ENCODE peak calls at places on chromosomes 16 and 17, in seven cellular contexts. S, Z, T, C, X, Y and H are unnamed samples. For H3K4me1, the result is how much of the 10 kb centered on the place peaks cover.

GRCh38 chr17:36792849-36793248 is 144.4 kb upstream of the LHX1 start:
- DNase-seq in X (no peak), Z (no peak), C (no peak), T (no peak), S (no peak), Y (no peak), H (no peak)

GRCh38 chr17:10226930-10227695 is 28.7 kb upstream of the GAS7 start:
- DNase-seq in T (no peak), Y (peak), X (peak), S (no peak), C (peak), Z (peak), H (no peak)

GRCh38 chr16:85313541-85314208 is 201.4 kb upstream of the CIBAR2 start:
- DNase-seq in S (no peak), T (no peak), X (peak), Z (peak), C (no peak), Y (no peak), H (no peak)

GRCh38 chr17:73156166-73156840 is 8.5 kb upstream of the SSTR2 start:
- DNase-seq in Z (peak), Y (peak), C (peak), T (peak), S (no peak), X (peak), H (no peak)

GRCh38 chr17:64460955-64461354 is 12.0 kb downstream of the MILR1 start:
- DNase-seq in Y (no peak), C (peak), S (peak), T (no peak), X (no peak), Z (no peak), H (no peak)

GRCh38 chr16:27595993-27596392 is 46.0 kb downstream of the KATNIP start:
- DNase-seq in T (no peak), Z (no peak), S (no peak), C (no peak), Y (no peak), X (no peak), H (no peak)

GRCh38 chr17:29699283-29699682 is 76.6 kb upstream of the CORO6 start:
- DNase-seq in Y (no peak), C (no peak), Z (no peak), S (no peak), T (no peak), X (no peak), H (no peak)

GRCh38 chr16:11232852-11233726 is 22.9 kb downstream of the SOCS1 start:
- DNase-seq in Z (no peak), X (peak), C (no peak), Y (peak), S (no peak), T (peak), H (peak)

GRCh38 chr17:64466019-64466735 is 17.3 kb downstream of the MILR1 start:
- DNase-seq in T (no peak), X (no peak), Z (no peak), C (no peak), S (no peak), Y (no peak), H (no peak)

GRCh38 chr17:61395983-61396585 is 3.6 kb upstream of the TBX2 start:
- DNase-seq in C (no peak), T (no peak), Z (peak), Y (no peak), X (peak), S (no peak), H (no peak)

GRCh38 chr17:63546308-63547082 is 3.8 kb upstream of the DCAF7 start:
- DNase-seq in C (no peak), T (no peak), Y (no peak), Z (no peak), S (no peak), X (no peak), H (no peak)

GRCh38 chr16:27468941-27469531 is 67.1 kb downstream of the IL21R start:
- DNase-seq in T (no peak), Z (no peak), X (peak), C (no peak), S (no peak), Y (no peak), H (no peak)

GRCh38 chr17:6661464-6661848 is 9.9 kb downstream of the C17orf100 start:
- DNase-seq in Y (no peak), T (no peak), S (no peak), X (no peak), C (no peak), Z (no peak), H (no peak)

GRCh38 chr16:86288716-86289294 is 221.5 kb upstream of the FOXF1 start:
- DNase-seq in X (no peak), Z (no peak), T (no peak), Y (no peak), C (no peak), S (no peak), H (no peak)

GRCh38 chr16:8998114-8998513 is 34.4 kb upstream of the USP7 start:
- DNase-seq in C (no peak), Y (no peak), S (no peak), T (no peak), X (no peak), Z (peak), H (no peak)

GRCh38 chr16:28186752-28187151 is 25.0 kb downstream of the XPO6 start:
- DNase-seq in S (no peak), X (no peak), C (no peak), Z (peak), Y (no peak), T (no peak), H (no peak)

GRCh38 chr16:75624921-75625334 is 1.8 kb upstream of the ADAT1 start:
- DNase-seq in X (no peak), Y (peak), Z (peak), S (no peak), C (no peak), T (no peak), H (no peak)

GRCh38 chr16:72355561-72355960 is 183.6 kb upstream of the PMFBP1 start:
- DNase-seq in X (no peak), Y (no peak), S (no peak), T (no peak), Z (peak), C (no peak), H (no peak)

GRCh38 chr16:50056226-50056625 is 9.5 kb upstream of the HEATR3 start:
- DNase-seq in T (no peak), Z (no peak), Y (no peak), C (no peak), X (no peak), S (no peak), H (no peak)

GRCh38 chr16:56312028-56312300 is 113.4 kb downstream of the AMFR start:
- DNase-seq in T (no peak), Z (no peak), S (no peak), X (no peak), Y (no peak), C (no peak), H (no peak)

GRCh38 chr16:68331879-68332410 is 21.1 kb downstream of the PRMT7 start:
- DNase-seq in Z (peak), Y (no peak), S (no peak), T (no peak), X (no peak), C (no peak), H (no peak)

GRCh38 chr17:35002876-35003551 is 22.7 kb downstream of the LIG3 start:
- DNase-seq in T (no peak), Y (no peak), S (no peak), Z (peak), X (no peak), C (peak), H (no peak)

GRCh38 chr17:46889992-46890564 is 32.9 kb upstream of the GOSR2 start:
- DNase-seq in Z (no peak), C (no peak), X (no peak), S (no peak), T (no peak), Y (peak), H (no peak)

GRCh38 chr16:83473109-83473508 is 334.7 kb upstream of the HSBP1 start:
- DNase-seq in S (no peak), C (no peak), Z (peak), T (no peak), X (no peak), Y (no peak), H (no peak)

GRCh38 chr16:86496929-86497381 is 13.4 kb upstream of the FOXF1 start:
- DNase-seq in S (no peak), Y (no peak), C (no peak), Z (no peak), T (no peak), X (peak), H (no peak)

GRCh38 chr17:2724783-2725164 is 13.2 kb upstream of the CLUH start:
- DNase-seq in S (no peak), C (no peak), X (peak), Z (peak), T (peak), Y (no peak), H (no peak)

GRCh38 chr17:74466111-74466784 is at the start of gene CD300A:
- DNase-seq in X (peak), S (no peak), Y (no peak), T (peak), C (peak), Z (no peak), H (no peak)

GRCh38 chr16:58292886-58293285 is 1.9 kb downstream of the PRSS54 start:
- DNase-seq in S (no peak), Z (no peak), C (no peak), Y (no peak), T (no peak), X (peak), H (no peak)

GRCh38 chr16:67528870-67529638 is 425 bp downstream of the RIPOR1 start:
- DNase-seq in Z (peak), X (peak), Y (no peak), C (peak), T (no peak), S (no peak), H (no peak)

GRCh38 chr16:69166221-69166833 is 20.6 kb upstream of the SNTB2 start:
- DNase-seq in Y (no peak), C (no peak), S (no peak), T (no peak), X (no peak), Z (peak), H (no peak)

GRCh38 chr16:58034786-58035185 is 9.2 kb downstream of the MMP15 start:
- DNase-seq in S (no peak), X (no peak), T (no peak), Y (peak), Z (no peak), C (no peak), H (no peak)

GRCh38 chr16:77199211-77199610 is at the start of gene SYCE1L:
- DNase-seq in C (no peak), T (no peak), X (peak), Z (no peak), Y (no peak), S (no peak), H (no peak)

GRCh38 chr16:57893559-57894389 is 77.2 kb downstream of the CNGB1 start:
- DNase-seq in T (no peak), Y (no peak), Z (peak), X (no peak), S (no peak), C (no peak), H (no peak)

GRCh38 chr16:50615891-50616290 is 65.2 kb downstream of the SNX20 start:
- DNase-seq in S (no peak), T (no peak), Y (no peak), C (no peak), X (no peak), Z (no peak), H (no peak)

GRCh38 chr17:65345261-65346060 is 208.3 kb downstream of the RGS9 start:
- DNase-seq in Y (no peak), S (no peak), T (no peak), C (no peak), Z (no peak), X (no peak), H (no peak)

GRCh38 chr16:67673712-67674580 is 7.3 kb downstream of the C16orf86 start:
- DNase-seq in X (peak), T (peak), S (no peak), Y (no peak), C (peak), Z (no peak), H (peak)

GRCh38 chr17:41404024-41404651 is 6.7 kb upstream of the KRT31 start:
- DNase-seq in Z (peak), C (no peak), Y (no peak), T (no peak), X (no peak), S (no peak), H (no peak)

GRCh38 chr16:30488764-30489595 is 16.4 kb downstream of the ITGAL start:
- DNase-seq in X (peak), Y (no peak), C (no peak), Z (no peak), T (no peak), S (no peak), H (no peak)

GRCh38 chr16:87320510-87321227 is 3.5 kb upstream of the C16orf95 start:
- DNase-seq in Z (no peak), S (no peak), T (no peak), C (no peak), Y (no peak), X (no peak), H (peak)

GRCh38 chr17:69757794-69758430 is 317.1 kb upstream of the KCNJ16 start:
- DNase-seq in S (no peak), T (no peak), C (no peak), Y (no peak), X (no peak), Z (peak), H (no peak)

GRCh38 chr17:81194941-81195901 is 27.5 kb downstream of the CEP131 start:
- DNase-seq in T (no peak), Y (no peak), X (peak), C (peak), S (no peak), Z (no peak), H (no peak)
- H3K27ac ChIP-seq in T (no peak), Y (no peak), X (no peak), C (peak), S (no peak), Z (no peak), H (no peak)

DNA sequence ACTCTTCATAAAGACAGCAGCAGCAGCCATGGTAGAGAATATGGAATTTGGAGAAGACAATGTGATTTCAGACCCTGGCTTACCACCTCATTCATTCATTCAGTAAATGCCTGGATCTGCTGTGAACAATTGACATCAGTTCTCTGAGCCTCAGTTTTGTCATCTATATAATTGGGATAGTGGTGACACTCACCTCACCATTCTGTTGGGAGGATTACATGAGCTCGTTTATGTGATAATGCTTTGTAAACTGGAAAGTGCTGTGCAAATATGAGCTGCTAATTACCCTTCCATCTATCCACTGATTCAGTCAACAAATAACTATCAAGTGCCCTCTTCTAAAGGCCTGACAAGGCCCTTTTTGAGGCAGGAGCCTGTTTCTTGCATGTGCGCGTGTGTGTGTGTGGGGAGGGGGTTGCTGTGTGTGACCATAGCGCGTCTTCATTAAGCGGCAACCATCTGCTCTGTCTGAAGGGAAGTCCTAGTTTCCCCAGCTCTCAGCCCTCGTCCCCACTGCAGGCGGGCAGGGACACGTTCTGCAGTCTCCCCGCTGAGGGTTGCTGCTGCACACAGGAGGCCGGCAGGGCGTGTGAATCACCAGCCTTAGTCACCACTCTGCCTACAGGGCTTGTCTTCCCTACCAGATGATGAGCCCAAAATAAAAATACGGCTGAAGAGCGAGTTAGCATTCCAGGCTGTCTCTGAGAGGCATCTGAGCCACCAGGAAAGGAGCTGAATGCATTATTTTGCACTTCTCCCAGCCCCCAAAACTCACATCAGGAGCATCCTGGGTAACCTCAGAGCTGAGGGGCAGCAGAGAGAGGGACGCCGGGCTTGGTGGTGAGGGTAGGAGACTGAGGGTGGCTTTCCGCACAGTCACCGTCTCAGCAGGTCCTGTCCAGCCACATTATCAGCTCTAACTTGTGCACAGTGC is 19.9 kb downstream of the ARL4D start:
- DNase-seq in X (no peak), C (peak), Z (peak), S (no peak), T (peak), Y (peak), H (peak)
- H3K4me1 ChIP-seq in X (under half), C (under half), Z (under half), S (under half), T (under half), Y (under half), H (under half)

GRCh38 chr17:32553168-32553567 is 66.4 kb downstream of the CDK5R1 start:
- DNase-seq in S (no peak), Y (no peak), X (no peak), T (no peak), Z (no peak), C (no peak), H (no peak)

GRCh38 chr17:32558997-32559650 is 72.3 kb downstream of the CDK5R1 start:
- DNase-seq in X (no peak), T (no peak), Y (peak), C (no peak), Z (no peak), S (no peak), H (no peak)

GRCh38 chr17:32555611-32556310 is 69.0 kb downstream of the CDK5R1 start:
- DNase-seq in C (no peak), X (no peak), Y (no peak), T (no peak), Z (no peak), S (no peak), H (no peak)

GRCh38 chr17:32563583-32563982 is 76.8 kb downstream of the CDK5R1 start:
- DNase-seq in Y (no peak), X (no peak), T (no peak), Z (no peak), C (no peak), S (no peak), H (no peak)

GRCh38 chr17:32558328-32558955 is 71.6 kb downstream of the CDK5R1 start:
- DNase-seq in T (no peak), X (no peak), Z (no peak), Y (no peak), C (no peak), S (no peak), H (no peak)
- H3K27ac ChIP-seq in T (no peak), X (no peak), Z (no peak), Y (no peak), C (no peak), S (no peak), H (no peak)

GRCh38 chr17:57489321-57489720 is 233.0 kb downstream of the MSI2 start:
- DNase-seq in C (no peak), Z (no peak), T (peak), Y (no peak), S (peak), X (no peak), H (no peak)

GRCh38 chr17:57487552-57487951 is 231.2 kb downstream of the MSI2 start:
- DNase-seq in C (no peak), S (no peak), Z (no peak), Y (no peak), X (no peak), T (no peak), H (no peak)

GRCh38 chr17:57490446-57490845 is 234.1 kb downstream of the MSI2 start:
- DNase-seq in X (no peak), T (no peak), Z (no peak), C (no peak), S (no peak), Y (no peak), H (no peak)

GRCh38 chr17:57486978-57487377 is 230.7 kb downstream of the MSI2 start:
- DNase-seq in C (no peak), T (no peak), X (no peak), S (peak), Y (no peak), Z (no peak), H (no peak)

DNA sequence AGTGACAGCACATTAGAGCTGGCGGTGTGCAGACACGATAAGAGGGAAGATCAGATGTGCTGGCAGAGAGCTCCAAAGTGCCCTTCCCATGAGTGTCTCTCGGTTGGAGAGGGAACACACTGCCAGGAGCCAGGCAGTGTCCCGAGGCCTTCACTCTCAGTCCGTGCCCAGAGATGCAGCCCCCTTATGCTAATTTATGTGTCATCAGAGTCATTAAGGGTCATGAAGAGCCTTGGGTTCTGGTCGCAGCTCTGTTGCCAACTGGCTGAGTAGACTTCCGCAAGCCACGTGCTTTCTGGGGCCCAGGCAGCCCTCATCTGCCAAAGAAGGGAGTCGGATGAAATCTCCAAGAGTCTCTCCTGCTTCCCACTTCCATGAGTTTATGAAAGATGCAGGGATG is 232.5 kb downstream of the MSI2 start:
- DNase-seq in C (peak), X (no peak), Z (no peak), Y (no peak), T (peak), S (no peak), H (no peak)
- H3K4me1 ChIP-seq in C (half or more), X (under half), Z (under half), Y (under half), T (half or more), S (half or more), H (under half)